ENCODE peak calls at places on chromosomes 6 and 20, in four cellular contexts. I is gastrocnemius medialis, Z is body of pancreas, A is mesenchymal stem cell. T is an unnamed sample.

GRCh38 chr6:12060780-12061619 is 48.9 kb downstream of the HIVEP1 start:
- DNase-seq in I (peak; percentile 36), Z (peak; percentile 56), A (peak; percentile 79), T (no peak)

GRCh38 chr6:3868544-3868943 is 19.4 kb downstream of the FAM50B start:
- DNase-seq in I (no peak), A (no peak), Z (no peak), T (peak; percentile 15)

GRCh38 chr20:32325706-32326506 is 32.2 kb upstream of the ASXL1 start:
- DNase-seq in I (no peak), Z (peak; percentile 71), A (peak; percentile 86), T (no peak)

GRCh38 chr20:41837669-41838224 is 219.6 kb upstream of the CHD6 start:
- DNase-seq in A (no peak), I (no peak), Z (no peak), T (no peak)

GRCh38 chr6:85506441-85507093 is 56.7 kb downstream of the NT5E start:
- DNase-seq in I (no peak), A (no peak), Z (no peak), T (no peak)

GRCh38 chr6:23518294-23518693 is 607.7 kb upstream of the NRSN1 start:
- DNase-seq in I (no peak), Z (no peak), A (no peak), T (no peak)

GRCh38 chr6:136510782-136511181 is 39.4 kb downstream of the MAP7 start:
- DNase-seq in A (no peak), I (no peak), Z (no peak), T (no peak)

GRCh38 chr6:155327326-155328073 is 13.2 kb upstream of the TFB1M start:
- DNase-seq in Z (peak; percentile 66), I (peak; percentile 15), A (peak; percentile 77), T (no peak)

GRCh38 chr20:61549865-61550264 is 297.8 kb downstream of the CDH4 start:
- DNase-seq in I (no peak), Z (no peak), A (no peak), T (no peak)

GRCh38 chr6:4289770-4290320 is 154.5 kb upstream of the ECI2 start:
- DNase-seq in Z (no peak), A (no peak), I (no peak), T (no peak)

GRCh38 chr6:144262470-144263369 is 22.4 kb upstream of the UTRN start:
- DNase-seq in A (no peak), Z (no peak), I (no peak), T (no peak)

GRCh38 chr6:19210849-19211590 is 626.1 kb upstream of the ID4 start:
- DNase-seq in Z (no peak), I (no peak), A (no peak), T (peak; percentile 51)

GRCh38 chr6:133590196-133590595 is 298.7 kb upstream of the TCF21 start:
- DNase-seq in Z (no peak), I (no peak), A (no peak), T (no peak)

GRCh38 chr6:109693128-109693527 is 2.0 kb downstream of the FIG4 start:
- DNase-seq in A (no peak), Z (no peak), I (no peak), T (no peak)

GRCh38 chr20:47664068-47664437 is 121.2 kb downstream of the SULF2 start:
- DNase-seq in Z (no peak), I (no peak), A (no peak), T (no peak)

GRCh38 chr6:113860165-113860955 is 3.2 kb downstream of the MARCKS start:
- DNase-seq in Z (peak; percentile 39), I (no peak), A (no peak), T (no peak)

GRCh38 chr6:144613859-144614258 is 328.7 kb downstream of the UTRN start:
- DNase-seq in I (no peak), A (no peak), Z (no peak), T (no peak)

GRCh38 chr6:160990847-160991410 is 640 bp upstream of the MAP3K4 start:
- DNase-seq in A (no peak), I (no peak), Z (no peak), T (no peak)

GRCh38 chr6:15243994-15244604 is 1.8 kb upstream of the JARID2 start:
- DNase-seq in A (peak; percentile 26), Z (no peak), I (no peak), T (no peak)

GRCh38 chr6:158010591-158011477 is 29.2 kb downstream of the SYNJ2 start:
- DNase-seq in I (no peak), A (no peak), Z (no peak), T (no peak)
- H3K4me1 ChIP-seq in I (peaks cover 6% of the 10 kb centered on the region), A (peaks cover 25% of the 10 kb centered on the region), Z (peaks cover 50% of the 10 kb centered on the region), T (peaks cover 38% of the 10 kb centered on the region)

DNA sequence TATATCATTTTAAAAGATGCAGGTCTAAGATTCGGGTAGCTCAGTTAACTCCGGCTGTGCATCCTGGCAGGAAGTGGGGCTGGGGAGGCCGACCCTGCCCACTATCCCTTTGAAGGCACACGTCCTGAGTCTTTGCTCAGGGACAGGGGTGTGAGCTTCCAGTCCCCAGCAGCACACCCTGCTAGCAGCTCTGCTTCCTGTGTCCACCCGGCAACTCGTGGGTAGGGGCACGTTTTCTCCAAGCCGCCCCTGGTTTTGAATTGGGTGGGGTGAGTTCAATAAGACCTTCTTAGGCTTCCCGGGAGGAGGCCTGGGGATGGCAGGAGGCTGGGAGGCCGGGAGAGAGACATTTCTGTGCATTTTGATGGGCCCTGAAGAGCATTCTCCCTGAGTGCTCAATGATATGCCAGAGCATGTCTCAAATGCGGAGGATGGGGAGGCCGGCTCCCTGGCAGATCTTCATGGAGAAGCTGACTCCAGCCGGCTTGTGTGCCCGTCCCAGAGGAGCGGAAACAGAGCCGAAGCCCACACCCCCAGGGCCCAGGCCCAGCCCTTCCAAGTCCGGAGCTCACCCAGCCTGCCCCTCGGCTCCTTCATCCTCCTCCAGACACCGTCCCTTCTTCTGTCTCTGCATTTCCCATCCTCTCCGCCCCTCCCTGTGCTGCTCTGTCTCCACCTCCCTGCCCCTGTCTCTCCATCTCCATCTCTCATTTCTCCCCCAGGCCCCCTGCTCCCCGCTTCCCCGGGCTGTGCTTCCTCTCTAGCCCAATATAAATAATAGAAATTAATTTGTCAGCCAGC is 36.3 kb upstream of the ZFAND3 start:
- DNase-seq in I (no peak), Z (no peak), A (no peak), T (no peak)
- H3K4me3 ChIP-seq in I (peak overlapping the region; percentile 50), Z (no peak overlapping the region), A (peak overlapping the region; percentile 7), T (no peak overlapping the region)

DNA sequence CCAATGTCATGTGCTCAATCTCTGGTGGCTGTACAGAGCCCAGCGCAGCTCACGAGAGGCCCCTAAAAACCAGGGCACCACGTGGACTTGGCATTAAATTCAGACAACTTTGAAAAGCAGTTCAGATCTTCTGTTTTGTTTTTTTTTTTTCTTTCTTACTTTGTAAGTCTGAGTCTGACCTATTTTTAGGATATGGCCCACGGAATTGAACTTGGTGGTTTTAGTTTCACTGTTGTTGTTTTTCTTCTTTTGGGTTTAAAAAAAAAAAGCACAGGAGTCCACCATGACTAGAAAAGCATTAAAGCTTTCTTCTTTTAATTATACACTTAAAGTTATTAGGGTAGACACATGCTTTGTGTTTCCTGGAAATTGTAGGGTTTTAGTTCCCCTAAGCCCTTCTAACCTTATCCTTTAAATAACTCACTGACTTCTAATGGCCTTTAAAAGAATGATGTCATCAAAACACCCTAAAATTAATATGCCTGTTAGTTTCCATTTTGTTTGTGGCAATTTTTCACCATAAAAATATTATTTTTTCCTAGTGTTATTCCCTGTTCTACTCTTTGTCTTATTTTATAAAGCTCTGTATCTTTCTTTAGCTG is 48.5 kb upstream of the CCN2 start:
- DNase-seq in I (no peak), Z (no peak), A (no peak), T (no peak)
- H3K4me1 ChIP-seq in I (no peaks in the 10 kb centered on the region), Z (no peaks in the 10 kb centered on the region), A (peaks cover 6% of the 10 kb centered on the region), T (peaks cover 13% of the 10 kb centered on the region)

GRCh38 chr6:151680846-151681425 is 126.5 kb upstream of the ESR1 start:
- DNase-seq in A (no peak), I (no peak), Z (no peak), T (peak; percentile 38)
- H3K4me3 ChIP-seq in A (no peak overlapping the region), I (peak overlapping the region; percentile 37), Z (no peak overlapping the region), T (peak overlapping the region; percentile 30)

GRCh38 chr6:33181141-33181540 is 11.1 kb downstream of the COL11A2 start:
- DNase-seq in I (no peak), Z (no peak), A (no peak), T (no peak)
- H3K4me1 ChIP-seq in I (no peaks in the 10 kb centered on the region), Z (no peaks in the 10 kb centered on the region), A (peaks cover 2% of the 10 kb centered on the region), T (peaks cover 16% of the 10 kb centered on the region)

T was measured in SJCRH30.